ENCODE peak calls at places on chromosomes 3 and 15, in four cellular contexts. C is mesenchymal stem cell, V is PC-9, D is left cardiac atrium. W is an unnamed sample.
A peak's percentile ranks its signal among the peaks of the same experiment; 100 is the strongest.

GRCh38 chr3:127266186-127266585 is 21.7 kb downstream of the PRR20G start:
- DNase-seq in D (no peak), C (no peak), V (no peak), W (no peak)

GRCh38 chr3:155024006-155024638 is 56.0 kb upstream of the MME start:
- DNase-seq in V (peak; percentile 39), D (no peak), C (peak; percentile 64), W (no peak)

GRCh38 chr3:31762888-31763351 is 218.1 kb downstream of the OSBPL10 start:
- DNase-seq in C (no peak), V (no peak), D (no peak), W (no peak)

GRCh38 chr15:57297163-57297593 is 79.1 kb upstream of the CGNL1 start:
- DNase-seq in D (no peak), V (no peak), C (no peak), W (no peak)

GRCh38 chr3:144643778-144644191 is 672.2 kb downstream of the DIPK2A start:
- DNase-seq in V (no peak), C (no peak), D (no peak), W (no peak)

GRCh38 chr3:149336925-149337324 is 3.5 kb upstream of the TM4SF18 start:
- DNase-seq in C (no peak), D (no peak), V (no peak), W (no peak)

GRCh38 chr15:55681631-55682030 is 61.3 kb downstream of the PRTG start:
- DNase-seq in V (no peak), D (no peak), C (no peak), W (no peak)

GRCh38 chr3:193145248-193145647 is 95.8 kb upstream of the PLAAT1 start:
- DNase-seq in D (no peak), C (no peak), V (no peak), W (no peak)

GRCh38 chr3:6644070-6644929 is 216.6 kb upstream of the GRM7 start:
- DNase-seq in C (no peak), V (no peak), D (no peak), W (no peak)

GRCh38 chr15:98856540-98856907 is 151.1 kb downstream of the PGPEP1L start:
- DNase-seq in D (no peak), C (peak; percentile 68), V (peak; percentile 62), W (no peak)

GRCh38 chr15:87312221-87312620 is 944.3 kb downstream of the NTRK3 start:
- DNase-seq in V (no peak), C (no peak), D (no peak), W (no peak)

GRCh38 chr15:89430530-89431341 is 65.6 kb downstream of the RHCG start:
- DNase-seq in D (peak; percentile 85), C (peak; percentile 71), V (no peak), W (peak; percentile 86)

GRCh38 chr3:108605491-108605890 is 16.0 kb downstream of the DZIP3 start:
- DNase-seq in V (no peak), D (no peak), C (no peak), W (no peak)